ENCODE peak calls at places on chromosomes 6 and 20, in four cellular contexts. J, Y, X and S are unnamed samples.
A peak's percentile ranks its signal among the peaks of the same experiment; 100 is the strongest.

GRCh38 chr6:49646130-49646824 is 9.6 kb upstream of the RHAG start:
- DNase-seq in J (no peak), Y (peak; percentile 97), X (no peak), S (no peak)

GRCh38 chr6:10970731-10971130 is 73.4 kb downstream of the ELOVL2 start:
- DNase-seq in J (no peak), Y (no peak), X (no peak), S (no peak)

GRCh38 chr20:8117636-8118413 is 14.2 kb upstream of the PLCB1 start:
- DNase-seq in J (no peak), Y (peak; percentile 31), X (no peak), S (no peak)

GRCh38 chr6:89323461-89324098 is 8.5 kb upstream of the GABRR2 start:
- DNase-seq in J (no peak), Y (no peak), X (no peak), S (no peak)

GRCh38 chr6:166556336-166556735 is 30.1 kb downstream of the RAMACL start:
- DNase-seq in J (no peak), Y (no peak), X (no peak), S (no peak)

GRCh38 chr6:116872771-116873170 is 4.3 kb upstream of the RFX6 start:
- DNase-seq in J (no peak), Y (no peak), X (no peak), S (no peak)

GRCh38 chr6:7652957-7653356 is 63.0 kb downstream of the SNRNP48 start:
- DNase-seq in J (no peak), Y (peak; percentile 6), X (no peak), S (no peak)

GRCh38 chr6:15690451-15690961 is 27.7 kb upstream of the DTNBP1 start:
- DNase-seq in J (no peak), Y (no peak), X (no peak), S (no peak)

GRCh38 chr6:155100087-155100486 is 105.0 kb downstream of the TIAM2 start:
- DNase-seq in J (no peak), Y (no peak), X (no peak), S (no peak)

DNA sequence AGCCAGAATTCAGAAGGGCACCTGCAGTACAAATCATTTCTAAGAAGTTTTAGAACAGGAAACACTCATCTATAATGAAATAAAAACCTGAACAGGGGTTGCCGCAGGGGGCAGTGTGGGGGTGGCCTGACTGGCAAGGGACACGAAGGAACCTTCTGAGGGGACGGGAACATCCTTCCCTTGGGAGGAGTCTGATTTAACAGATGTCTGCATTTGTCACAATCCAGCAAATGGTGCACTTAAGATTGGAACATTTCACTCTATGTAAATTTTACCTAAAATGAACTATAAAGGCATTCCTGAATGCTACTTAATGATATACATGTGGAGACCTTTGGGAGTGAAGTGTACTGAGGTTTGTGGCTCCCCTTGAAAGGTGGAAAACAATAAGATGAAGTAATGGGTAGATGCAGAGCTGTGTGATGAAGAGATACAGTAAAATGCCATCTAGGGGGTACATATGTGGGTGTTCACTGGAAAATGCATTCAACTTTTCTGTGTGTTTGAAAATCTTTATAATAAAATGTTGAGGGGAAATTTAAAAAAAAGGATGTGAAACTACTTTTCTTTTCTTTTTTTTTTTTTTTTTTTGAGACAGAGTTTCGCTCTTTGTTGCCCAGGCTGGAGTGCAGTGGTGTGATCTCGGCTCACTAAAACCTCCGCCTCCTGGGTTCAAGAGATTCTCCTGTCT is 89.5 kb downstream of the SNX5 start:
- DNase-seq in J (no peak), Y (no peak), X (no peak), S (no peak)
- TF ChIP-seq CTCF in J (no peak), Y (no peak), X (no peak), S (no peak)

DNA sequence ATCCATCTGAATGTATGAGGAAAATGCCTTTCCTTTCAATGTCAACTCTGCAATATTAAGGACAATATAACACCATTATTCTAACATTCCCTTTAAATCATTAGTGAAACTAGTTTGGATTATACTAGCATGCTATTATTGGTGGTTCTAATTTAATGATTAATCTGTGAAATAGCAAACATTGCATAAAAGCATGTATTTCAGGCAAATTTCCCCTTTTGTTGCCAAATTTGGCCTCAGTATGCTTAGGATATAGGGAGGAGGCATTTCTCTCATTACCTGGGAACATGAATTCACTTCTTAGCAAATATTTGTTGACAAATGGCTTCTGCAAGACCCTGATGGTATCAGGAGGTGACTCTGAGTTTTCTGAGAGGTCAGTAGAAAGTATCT is 1.6 kb downstream of the TPMT start:
- DNase-seq in J (no peak), Y (no peak), X (no peak), S (no peak)
- H3K27ac ChIP-seq in J (peak overlapping the region; percentile 98), Y (peak overlapping the region; percentile 30), X (peak overlapping the region; percentile 98), S (peak overlapping the region; percentile 71)

GRCh38 chr6:132228894-132229293 is 172.4 kb downstream of the MOXD1 start:
- DNase-seq in J (no peak), Y (no peak), X (peak; percentile 35), S (no peak)

GRCh38 chr6:132220800-132221199 is 180.5 kb downstream of the MOXD1 start:
- DNase-seq in J (no peak), Y (no peak), X (no peak), S (no peak)

GRCh38 chr6:132219901-132220300 is 181.4 kb downstream of the MOXD1 start:
- DNase-seq in J (no peak), Y (no peak), X (no peak), S (no peak)

GRCh38 chr6:132227937-132228336 is 173.3 kb downstream of the MOXD1 start:
- DNase-seq in J (no peak), Y (no peak), X (no peak), S (no peak)

GRCh38 chr6:132224943-132225342 is 176.3 kb downstream of the MOXD1 start:
- DNase-seq in J (no peak), Y (no peak), X (no peak), S (no peak)
- TF ChIP-seq CTCF in J (no peak), Y (no peak), X (no peak), S (no peak)

GRCh38 chr6:4884646-4885427 is 108.6 kb downstream of the CDYL start:
- DNase-seq in J (no peak), Y (no peak), X (peak; percentile 12), S (no peak)

GRCh38 chr6:4880373-4880762 is 104.2 kb downstream of the CDYL start:
- DNase-seq in J (no peak), Y (no peak), X (no peak), S (no peak)

GRCh38 chr6:4885534-4885933 is 109.3 kb downstream of the CDYL start:
- DNase-seq in J (no peak), Y (no peak), X (no peak), S (no peak)

GRCh38 chr6:4883298-4883697 is 107.1 kb downstream of the CDYL start:
- DNase-seq in J (no peak), Y (no peak), X (no peak), S (no peak)

DNA sequence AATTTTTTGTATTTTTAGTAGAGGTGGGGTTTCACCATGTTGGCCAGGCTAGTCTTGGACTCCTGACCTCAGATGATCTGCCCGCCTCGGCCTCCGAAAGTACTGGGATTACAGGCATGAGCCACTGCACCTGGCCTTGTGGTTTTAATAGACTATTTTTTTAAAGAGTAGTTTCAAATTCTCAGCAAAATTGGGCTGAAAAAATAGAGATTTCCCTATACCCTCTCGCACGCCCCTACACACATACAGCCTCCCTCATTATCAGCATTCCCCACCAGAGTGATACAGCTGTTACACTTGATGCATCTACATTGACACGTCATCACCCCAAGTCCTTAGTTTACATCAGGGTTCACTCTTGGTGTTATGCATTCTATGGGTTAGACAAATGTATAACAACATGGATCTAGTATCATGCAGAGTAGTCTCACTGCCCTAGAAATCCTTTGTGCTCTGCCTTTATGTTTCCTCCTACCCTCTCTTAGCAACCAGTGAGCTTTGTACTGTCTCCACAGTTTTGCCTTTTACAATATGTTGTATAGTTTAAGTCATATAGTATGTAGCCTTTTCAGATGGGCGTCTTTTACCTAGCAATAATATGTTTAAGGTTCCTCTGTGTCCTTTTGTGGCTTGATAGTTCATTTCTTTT is 103.6 kb downstream of the CDYL start:
- DNase-seq in J (peak; percentile 51), Y (no peak), X (no peak), S (no peak)
- H3K27ac ChIP-seq in J (peak overlapping the region; percentile 73), Y (no peak overlapping the region), X (no peak overlapping the region), S (no peak overlapping the region)

GRCh38 chr20:64053841-64054661 is 4.6 kb upstream of the SOX18 start:
- DNase-seq in J (no peak), Y (peak; percentile 61), X (no peak), S (peak; percentile 92)
- TF ChIP-seq CTCF in J (no peak), Y (peak; percentile 53), X (peak; percentile 17), S (no peak)

DNA sequence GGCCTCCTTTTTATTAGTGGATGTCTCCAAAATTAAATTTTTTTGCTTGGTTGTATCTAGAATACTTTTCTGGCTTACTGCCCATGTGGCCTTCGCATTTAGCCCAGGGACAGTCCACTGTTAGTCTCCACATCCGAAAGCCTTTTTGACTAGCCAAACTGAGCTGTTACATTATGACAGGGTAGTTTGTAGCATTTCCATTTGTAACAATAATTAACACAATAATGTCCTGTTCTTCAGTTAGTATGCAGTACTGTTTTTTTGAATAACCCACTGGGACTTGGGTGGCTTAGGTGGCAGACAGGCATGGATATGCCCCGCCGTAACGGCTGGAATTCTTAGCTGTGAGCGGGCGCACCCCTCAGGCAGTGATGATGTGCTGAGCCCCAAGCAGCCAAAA is 12.7 kb upstream of the BTN3A2 start:
- DNase-seq in J (no peak), Y (no peak), X (no peak), S (no peak)
- H3K27ac ChIP-seq in J (no peak overlapping the region), Y (peak overlapping the region; percentile 80), X (peak overlapping the region; percentile 34), S (no peak overlapping the region)

GRCh38 chr6:149903938-149904611 is 6.2 kb upstream of the RAET1E start:
- DNase-seq in J (no peak), Y (no peak), X (no peak), S (peak; percentile 33)
- TF ChIP-seq CTCF in J (no peak), Y (no peak), X (no peak), S (no peak)